ENCODE peak calls at places on chromosomes 7 and 10, in four cellular contexts. B is HEK293T, A is HT1080, F is endothelial cell. G is an unnamed sample.

GRCh38 chr7:64881461-64882287 is 21.4 kb upstream of the ZNF273 start:
- DNase-seq in B (no peak), A (no peak), F (no peak), G (no peak)

GRCh38 chr10:90849956-90850749 is 7.7 kb downstream of the HTR7 start:
- DNase-seq in B (no peak), A (peak; percentile 81), F (no peak), G (no peak)

GRCh38 chr7:1493129-1493528 is 11.1 kb downstream of the INTS1 start:
- DNase-seq in B (no peak), A (no peak), F (no peak), G (no peak)

GRCh38 chr10:119505588-119506315 is 36.8 kb downstream of the RGS10 start:
- DNase-seq in B (no peak), A (no peak), F (no peak), G (peak; percentile 64)

GRCh38 chr7:47202146-47202768 is 379.7 kb downstream of the TNS3 start:
- DNase-seq in B (no peak), A (no peak), F (no peak), G (no peak)

GRCh38 chr7:97450516-97450915 is 281.4 kb upstream of the TAC1 start:
- DNase-seq in B (no peak), A (no peak), F (no peak), G (no peak)

GRCh38 chr10:43060291-43060690 is 16.6 kb upstream of the RET start:
- DNase-seq in B (no peak), A (no peak), F (no peak), G (no peak)

GRCh38 chr7:158784270-158784669 is 45.0 kb downstream of the ESYT2 start:
- DNase-seq in B (no peak), A (no peak), F (no peak), G (no peak)

GRCh38 chr7:156558198-156558597 is 82.4 kb upstream of the RNF32 start:
- DNase-seq in B (no peak), A (peak; percentile 81), F (no peak), G (no peak)

G was measured in retina.